ENCODE peak calls at places on chromosome 1, in seven cellular contexts. H, K, G, X, J, Q and C are unnamed samples.

GRCh38 chr1:12553963-12554362 is 64.0 kb downstream of the DHRS3 start:
- DNase-seq in Q (no peak), J (no peak), K (peak; percentile 17), H (peak; percentile 81), X (no peak), G (no peak), C (no peak)

GRCh38 chr1:235932090-235932510 is 65.4 kb upstream of the LYST start:
- DNase-seq in G (peak; percentile 11), X (no peak), Q (no peak), H (no peak), K (no peak), J (no peak), C (no peak)

GRCh38 chr1:22418852-22419480 is 32.7 kb upstream of the ZBTB40 start:
- DNase-seq in Q (no peak), J (peak; percentile 25), G (no peak), X (peak; percentile 59), K (no peak), H (no peak), C (no peak)

GRCh38 chr1:55490556-55490955 is 275.4 kb upstream of the USP24 start:
- DNase-seq in Q (no peak), G (no peak), H (no peak), X (peak; percentile 76), K (no peak), J (no peak), C (no peak)

GRCh38 chr1:150562384-150563339 is 13.5 kb downstream of the ADAMTSL4 start:
- DNase-seq in X (no peak), J (no peak), Q (no peak), K (peak; percentile 80), G (no peak), H (no peak), C (no peak)

GRCh38 chr1:199079994-199080393 is 441.2 kb downstream of the PTPRC start:
- DNase-seq in H (no peak), K (no peak), Q (no peak), J (no peak), X (no peak), G (no peak), C (no peak)

GRCh38 chr1:159851386-159851785 is 11.1 kb downstream of the VSIG8 start:
- DNase-seq in X (no peak), J (no peak), G (no peak), Q (no peak), K (no peak), H (no peak), C (no peak)

GRCh38 chr1:36350659-36351171 is 27.3 kb upstream of the EVA1B start:
- DNase-seq in Q (no peak), H (no peak), G (peak; percentile 76), X (peak; percentile 80), J (no peak), K (peak; percentile 64), C (no peak)

GRCh38 chr1:210298936-210299335 is 29.8 kb upstream of the HHAT start:
- DNase-seq in K (no peak), H (no peak), Q (no peak), G (no peak), X (no peak), J (no peak), C (no peak)

GRCh38 chr1:38991638-38992449 is 768 bp downstream of the AKIRIN1 start:
- DNase-seq in X (no peak), Q (no peak), G (peak; percentile 21), K (peak; percentile 38), J (no peak), H (no peak), C (peak; percentile 49)

GRCh38 chr1:76766381-76766780 is 100.9 kb upstream of the ST6GALNAC5 start:
- DNase-seq in K (no peak), J (no peak), G (no peak), H (no peak), Q (no peak), X (no peak), C (no peak)

GRCh38 chr1:211036701-211037494 is 97.0 kb downstream of the KCNH1 start:
- DNase-seq in H (no peak), J (no peak), K (no peak), X (peak; percentile 92), G (peak; percentile 62), Q (peak; percentile 51), C (no peak)

GRCh38 chr1:175481126-175482071 is 262.0 kb downstream of the TNR start:
- DNase-seq in H (peak; percentile 56), Q (no peak), G (peak; percentile 17), J (no peak), X (peak; percentile 16), K (no peak), C (peak; percentile 26)

GRCh38 chr1:201108614-201109013 is 3.6 kb downstream of the CACNA1S start:
- DNase-seq in K (no peak), G (no peak), J (no peak), X (no peak), H (no peak), Q (no peak), C (no peak)

GRCh38 chr1:113931456-113931855 is 2.3 kb downstream of the HIPK1 start:
- DNase-seq in K (no peak), H (no peak), Q (peak; percentile 49), X (peak; percentile 83), G (no peak), J (no peak), C (no peak)

DNA sequence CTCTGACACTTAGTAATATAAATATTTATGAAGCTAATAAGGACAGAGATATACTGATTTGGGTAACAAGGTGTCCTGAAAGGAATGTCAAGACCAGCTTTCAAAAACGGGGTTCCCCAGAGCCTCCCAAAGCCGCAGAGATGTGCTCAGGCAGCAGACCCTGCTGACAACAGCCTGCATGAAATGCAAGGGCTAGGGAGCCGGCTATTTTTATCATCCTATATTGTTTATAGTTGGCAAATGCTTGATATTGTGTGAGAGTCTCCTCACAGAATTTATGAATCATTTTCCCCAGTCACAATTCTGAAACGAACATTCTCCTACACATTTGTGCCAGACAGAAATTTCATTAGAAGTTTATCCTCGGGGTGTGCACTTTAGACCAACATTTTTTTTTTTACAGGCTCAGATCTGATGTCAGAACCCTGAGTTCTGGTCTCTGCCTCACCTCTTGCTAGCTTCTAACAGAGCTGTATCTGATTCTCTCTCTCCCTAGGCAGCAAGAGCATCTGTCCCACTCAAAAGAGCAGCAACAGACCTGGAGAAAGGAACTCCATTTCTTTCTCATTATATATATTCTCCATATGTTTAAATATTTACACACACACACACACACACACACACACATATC is 302.3 kb upstream of the PLD5 start:
- DNase-seq in J (no peak), K (no peak), X (no peak), G (no peak), H (no peak), Q (no peak), C (no peak)
- TF ChIP-seq CTCF in J (no peak), K (no peak), X (no peak), G (no peak), H (no peak), Q (no peak), C (no peak)

GRCh38 chr1:33094486-33094885 is 13.5 kb downstream of the AZIN2 start:
- DNase-seq in J (no peak), G (no peak), X (no peak), Q (no peak), K (no peak), H (no peak), C (no peak)

GRCh38 chr1:33096358-33097005 is 15.5 kb downstream of the AZIN2 start:
- DNase-seq in X (peak; percentile 75), H (no peak), Q (peak; percentile 39), J (no peak), G (no peak), K (no peak), C (no peak)

GRCh38 chr1:33094971-33095604 is 14.1 kb downstream of the AZIN2 start:
- DNase-seq in K (no peak), X (peak; percentile 71), Q (peak; percentile 29), J (no peak), G (peak; percentile 76), H (peak; percentile 60), C (peak; percentile 81)

GRCh38 chr1:33092438-33092837 is 11.5 kb downstream of the AZIN2 start:
- DNase-seq in Q (no peak), K (no peak), X (no peak), J (no peak), H (no peak), G (no peak), C (no peak)

GRCh38 chr1:33093004-33093403 is 12.1 kb downstream of the AZIN2 start:
- DNase-seq in Q (no peak), G (no peak), J (no peak), X (no peak), H (peak; percentile 43), K (no peak), C (no peak)
- TF ChIP-seq CTCF in Q (no peak), G (no peak), J (no peak), X (peak; percentile 12), H (no peak), K (no peak), C (no peak)

GRCh38 chr1:31888281-31888680 is 49.9 kb downstream of the PTP4A2 start:
- DNase-seq in K (no peak), H (no peak), G (no peak), Q (no peak), X (no peak), J (no peak), C (no peak)

GRCh38 chr1:31883357-31883942 is 54.7 kb downstream of the PTP4A2 start:
- DNase-seq in K (no peak), X (no peak), Q (no peak), G (no peak), H (no peak), J (no peak), C (no peak)

GRCh38 chr1:31881698-31882000 is 56.5 kb downstream of the PTP4A2 start:
- DNase-seq in X (peak; percentile 16), H (no peak), J (no peak), Q (no peak), K (no peak), G (no peak), C (no peak)

GRCh38 chr1:31886866-31887265 is 51.3 kb downstream of the PTP4A2 start:
- DNase-seq in J (no peak), X (no peak), H (no peak), G (no peak), K (no peak), Q (no peak), C (no peak)

GRCh38 chr1:31885851-31886250 is 52.3 kb downstream of the PTP4A2 start:
- DNase-seq in G (no peak), X (no peak), Q (no peak), K (no peak), J (no peak), H (no peak), C (no peak)
- TF ChIP-seq CTCF in G (no peak), X (no peak), Q (no peak), K (no peak), J (no peak), H (no peak), C (no peak)

DNA sequence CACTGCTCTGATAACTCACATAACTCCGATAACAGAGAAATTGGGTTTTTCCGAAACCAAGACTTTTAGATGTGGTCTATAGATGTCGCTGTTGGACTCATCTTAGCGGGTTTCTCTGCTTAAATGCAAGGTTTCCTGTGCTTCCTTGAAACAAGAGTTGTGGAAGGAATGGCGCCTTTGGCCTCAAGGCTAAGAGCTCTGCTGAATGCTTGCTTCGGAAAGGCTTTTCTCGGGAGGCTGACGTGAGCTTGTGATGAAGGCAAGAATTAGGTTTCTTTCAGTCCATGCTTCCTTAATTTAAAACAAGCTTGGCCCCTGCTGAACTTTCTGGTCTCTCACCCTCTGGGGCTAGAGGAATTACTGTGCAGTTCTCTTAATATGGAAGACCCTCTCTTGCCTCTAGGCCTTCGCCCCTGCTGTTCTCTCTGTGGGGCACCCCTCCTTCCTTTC is 113.5 kb downstream of the MAP3K21 start:
- DNase-seq in G (peak; percentile 40), X (peak; percentile 28), Q (no peak), H (peak; percentile 41), J (no peak), K (no peak), C (peak; percentile 31)
- TF ChIP-seq CTCF in G (peak; percentile 67), X (peak; percentile 51), Q (peak; percentile 55), H (peak; percentile 95), J (peak; percentile 57), K (peak; percentile 42), C (peak; percentile 67)